ENCODE peak calls at places on chromosomes 11 and 22, in nine cellular contexts. One of them, this sample, is unnamed.
A peak's percentile ranks its signal among the peaks of the same experiment; 100 is the strongest.

GRCh38 chr11:36684840-36685800 is 87.1 kb upstream of the RAG2 start:
- DNase-seq in SK-N-SH: no peak
- DNase-seq in progenitor cell of endocrine pancreas: no peak
- DNase-seq in mucosa of descending colon: no peak
- DNase-seq in HFFc6: no peak
- DNase-seq in adrenal gland: no peak
- DNase-seq in type B pancreatic cell: no peak
- DNase-seq in cardiac fibroblast: no peak
- DNase-seq in GM10248: peak; percentile 13
- DNase-seq in this sample: no peak

GRCh38 chr11:67640021-67640757 is 626 bp upstream of the TBX10 start:
- DNase-seq in SK-N-SH: peak; percentile 87
- DNase-seq in progenitor cell of endocrine pancreas: no peak
- DNase-seq in mucosa of descending colon: peak; percentile 76
- DNase-seq in HFFc6: peak; percentile 28
- DNase-seq in adrenal gland: peak; percentile 83
- DNase-seq in type B pancreatic cell: peak; percentile 72
- DNase-seq in cardiac fibroblast: peak; percentile 60
- DNase-seq in GM10248: peak; percentile 80
- DNase-seq in this sample: peak; percentile 12

GRCh38 chr22:36022162-36022561 is 6.5 kb downstream of the RBFOX2 start:
- DNase-seq in SK-N-SH: no peak
- DNase-seq in progenitor cell of endocrine pancreas: no peak
- DNase-seq in mucosa of descending colon: no peak
- DNase-seq in HFFc6: peak; percentile 53
- DNase-seq in adrenal gland: no peak
- DNase-seq in type B pancreatic cell: no peak
- DNase-seq in cardiac fibroblast: peak; percentile 59
- DNase-seq in GM10248: no peak
- DNase-seq in this sample: no peak

GRCh38 chr11:65767406-65767805 is 13.4 kb downstream of the AP5B1 start:
- DNase-seq in SK-N-SH: no peak
- DNase-seq in progenitor cell of endocrine pancreas: no peak
- DNase-seq in mucosa of descending colon: no peak
- DNase-seq in HFFc6: no peak
- DNase-seq in adrenal gland: no peak
- DNase-seq in type B pancreatic cell: no peak
- DNase-seq in cardiac fibroblast: peak; percentile 37
- DNase-seq in GM10248: no peak
- DNase-seq in this sample: peak; percentile 42

GRCh38 chr11:32511926-32512325 is 71.7 kb upstream of the EIF3M start:
- DNase-seq in SK-N-SH: no peak
- DNase-seq in progenitor cell of endocrine pancreas: no peak
- DNase-seq in mucosa of descending colon: no peak
- DNase-seq in HFFc6: no peak
- DNase-seq in adrenal gland: no peak
- DNase-seq in type B pancreatic cell: no peak
- DNase-seq in cardiac fibroblast: peak; percentile 18
- DNase-seq in GM10248: no peak
- DNase-seq in this sample: no peak

GRCh38 chr11:117179048-117179999 is 781 bp downstream of the SIDT2 start:
- DNase-seq in SK-N-SH: no peak
- DNase-seq in progenitor cell of endocrine pancreas: no peak
- DNase-seq in mucosa of descending colon: peak; percentile 77
- DNase-seq in HFFc6: no peak
- DNase-seq in adrenal gland: peak; percentile 56
- DNase-seq in type B pancreatic cell: peak; percentile 74
- DNase-seq in cardiac fibroblast: peak; percentile 62
- DNase-seq in GM10248: peak; percentile 61
- DNase-seq in this sample: no peak

GRCh38 chr11:104078250-104078649 is 41.8 kb downstream of the DDI1 start:
- DNase-seq in SK-N-SH: no peak
- DNase-seq in progenitor cell of endocrine pancreas: no peak
- DNase-seq in mucosa of descending colon: no peak
- DNase-seq in HFFc6: no peak
- DNase-seq in adrenal gland: no peak
- DNase-seq in type B pancreatic cell: no peak
- DNase-seq in cardiac fibroblast: no peak
- DNase-seq in GM10248: no peak
- DNase-seq in this sample: no peak

GRCh38 chr11:88827018-88827676 is 238.6 kb downstream of the GRM5 start:
- DNase-seq in SK-N-SH: no peak
- DNase-seq in progenitor cell of endocrine pancreas: no peak
- DNase-seq in mucosa of descending colon: no peak
- DNase-seq in HFFc6: no peak
- DNase-seq in adrenal gland: no peak
- DNase-seq in type B pancreatic cell: no peak
- DNase-seq in cardiac fibroblast: no peak
- DNase-seq in GM10248: no peak
- DNase-seq in this sample: no peak

GRCh38 chr22:41369837-41370236 is 11.9 kb upstream of the TEF start:
- DNase-seq in SK-N-SH: no peak
- DNase-seq in progenitor cell of endocrine pancreas: no peak
- DNase-seq in mucosa of descending colon: no peak
- DNase-seq in HFFc6: no peak
- DNase-seq in adrenal gland: no peak
- DNase-seq in type B pancreatic cell: no peak
- DNase-seq in cardiac fibroblast: no peak
- DNase-seq in GM10248: no peak
- DNase-seq in this sample: no peak

GRCh38 chr11:29293825-29294224 is 723.0 kb downstream of the KCNA4 start:
- DNase-seq in SK-N-SH: no peak
- DNase-seq in progenitor cell of endocrine pancreas: no peak
- DNase-seq in mucosa of descending colon: no peak
- DNase-seq in HFFc6: peak; percentile 31
- DNase-seq in adrenal gland: no peak
- DNase-seq in type B pancreatic cell: no peak
- DNase-seq in cardiac fibroblast: peak; percentile 70
- DNase-seq in GM10248: peak; percentile 5
- DNase-seq in this sample: no peak

GRCh38 chr11:126647735-126648134 is 292.2 kb downstream of the ST3GAL4 start:
- DNase-seq in SK-N-SH: no peak
- DNase-seq in progenitor cell of endocrine pancreas: no peak
- DNase-seq in mucosa of descending colon: no peak
- DNase-seq in HFFc6: peak; percentile 85
- DNase-seq in adrenal gland: no peak
- DNase-seq in type B pancreatic cell: no peak
- DNase-seq in cardiac fibroblast: peak; percentile 42
- DNase-seq in GM10248: no peak
- DNase-seq in this sample: peak; percentile 41

GRCh38 chr11:114262681-114263509 is 33.3 kb upstream of the NNMT start:
- DNase-seq in SK-N-SH: peak; percentile 75
- DNase-seq in progenitor cell of endocrine pancreas: no peak
- DNase-seq in mucosa of descending colon: no peak
- DNase-seq in HFFc6: peak; percentile 36
- DNase-seq in adrenal gland: peak; percentile 68
- DNase-seq in type B pancreatic cell: no peak
- DNase-seq in cardiac fibroblast: peak; percentile 82
- DNase-seq in GM10248: no peak
- DNase-seq in this sample: peak; percentile 7

GRCh38 chr11:94599510-94599909 is 32.3 kb downstream of the PIWIL4 start:
- DNase-seq in SK-N-SH: no peak
- DNase-seq in progenitor cell of endocrine pancreas: no peak
- DNase-seq in mucosa of descending colon: no peak
- DNase-seq in HFFc6: no peak
- DNase-seq in adrenal gland: no peak
- DNase-seq in type B pancreatic cell: no peak
- DNase-seq in cardiac fibroblast: no peak
- DNase-seq in GM10248: no peak
- DNase-seq in this sample: no peak

GRCh38 chr11:116678887-116679286 is 93.9 kb downstream of the BUD13 start:
- DNase-seq in SK-N-SH: no peak
- DNase-seq in progenitor cell of endocrine pancreas: no peak
- DNase-seq in mucosa of descending colon: no peak
- DNase-seq in HFFc6: no peak
- DNase-seq in adrenal gland: no peak
- DNase-seq in type B pancreatic cell: no peak
- DNase-seq in cardiac fibroblast: no peak
- DNase-seq in GM10248: no peak
- DNase-seq in this sample: no peak

GRCh38 chr11:128508785-128509518 is 78.4 kb downstream of the ETS1 start:
- DNase-seq in SK-N-SH: no peak
- DNase-seq in progenitor cell of endocrine pancreas: no peak
- DNase-seq in mucosa of descending colon: no peak
- DNase-seq in HFFc6: peak; percentile 46
- DNase-seq in adrenal gland: no peak
- DNase-seq in type B pancreatic cell: no peak
- DNase-seq in cardiac fibroblast: no peak
- DNase-seq in GM10248: no peak
- DNase-seq in this sample: no peak

GRCh38 chr11:1138053-1138452 is 19.7 kb upstream of the MUC5AC start:
- DNase-seq in SK-N-SH: no peak
- DNase-seq in progenitor cell of endocrine pancreas: no peak
- DNase-seq in mucosa of descending colon: no peak
- DNase-seq in HFFc6: peak; percentile 77
- DNase-seq in adrenal gland: no peak
- DNase-seq in type B pancreatic cell: no peak
- DNase-seq in cardiac fibroblast: no peak
- DNase-seq in GM10248: no peak
- DNase-seq in this sample: no peak

GRCh38 chr11:68524681-68525080 is 64.1 kb downstream of the PPP6R3 start:
- DNase-seq in SK-N-SH: peak; percentile 21
- DNase-seq in progenitor cell of endocrine pancreas: no peak
- DNase-seq in mucosa of descending colon: no peak
- DNase-seq in HFFc6: no peak
- DNase-seq in adrenal gland: no peak
- DNase-seq in type B pancreatic cell: no peak
- DNase-seq in cardiac fibroblast: peak; percentile 22
- DNase-seq in GM10248: no peak
- DNase-seq in this sample: no peak

GRCh38 chr11:72300268-72300667 is 56.3 kb upstream of the PHOX2A start:
- DNase-seq in SK-N-SH: no peak
- DNase-seq in progenitor cell of endocrine pancreas: no peak
- DNase-seq in mucosa of descending colon: no peak
- DNase-seq in HFFc6: no peak
- DNase-seq in adrenal gland: no peak
- DNase-seq in type B pancreatic cell: no peak
- DNase-seq in cardiac fibroblast: no peak
- DNase-seq in GM10248: no peak
- DNase-seq in this sample: no peak

GRCh38 chr22:37971475-37972434 is 12.6 kb downstream of the SOX10 start:
- DNase-seq in SK-N-SH: no peak
- DNase-seq in progenitor cell of endocrine pancreas: no peak
- DNase-seq in mucosa of descending colon: no peak
- DNase-seq in HFFc6: no peak
- DNase-seq in adrenal gland: no peak
- DNase-seq in type B pancreatic cell: no peak
- DNase-seq in cardiac fibroblast: no peak
- DNase-seq in GM10248: no peak
- DNase-seq in this sample: no peak

GRCh38 chr11:34356130-34356529 is 1.7 kb downstream of the ABTB2 start:
- DNase-seq in SK-N-SH: no peak
- DNase-seq in progenitor cell of endocrine pancreas: no peak
- DNase-seq in mucosa of descending colon: no peak
- DNase-seq in HFFc6: no peak
- DNase-seq in adrenal gland: no peak
- DNase-seq in type B pancreatic cell: no peak
- DNase-seq in cardiac fibroblast: no peak
- DNase-seq in GM10248: no peak
- DNase-seq in this sample: no peak
- TF ChIP-seq CTCF in SK-N-SH: no peak
- TF ChIP-seq CTCF in progenitor cell of endocrine pancreas: no peak
- TF ChIP-seq CTCF in mucosa of descending colon: no peak
- TF ChIP-seq CTCF in HFFc6: no peak
- TF ChIP-seq CTCF in adrenal gland: no peak
- TF ChIP-seq CTCF in type B pancreatic cell: no peak
- TF ChIP-seq CTCF in cardiac fibroblast: no peak
- TF ChIP-seq CTCF in GM10248: no peak
- TF ChIP-seq CTCF in this sample: no peak

GRCh38 chr11:69943066-69943465 is 123.8 kb upstream of the FGF3 start:
- DNase-seq in SK-N-SH: no peak
- DNase-seq in progenitor cell of endocrine pancreas: no peak
- DNase-seq in mucosa of descending colon: peak; percentile 23
- DNase-seq in HFFc6: no peak
- DNase-seq in adrenal gland: no peak
- DNase-seq in type B pancreatic cell: no peak
- DNase-seq in cardiac fibroblast: no peak
- DNase-seq in GM10248: no peak
- DNase-seq in this sample: no peak
- TF ChIP-seq CTCF in SK-N-SH: peak; percentile 20
- TF ChIP-seq CTCF in progenitor cell of endocrine pancreas: peak; percentile 40
- TF ChIP-seq CTCF in mucosa of descending colon: no peak
- TF ChIP-seq CTCF in HFFc6: peak; percentile 41
- TF ChIP-seq CTCF in adrenal gland: no peak
- TF ChIP-seq CTCF in type B pancreatic cell: peak; percentile 21
- TF ChIP-seq CTCF in cardiac fibroblast: no peak
- TF ChIP-seq CTCF in GM10248: peak; percentile 23
- TF ChIP-seq CTCF in this sample: peak; percentile 19

DNA sequence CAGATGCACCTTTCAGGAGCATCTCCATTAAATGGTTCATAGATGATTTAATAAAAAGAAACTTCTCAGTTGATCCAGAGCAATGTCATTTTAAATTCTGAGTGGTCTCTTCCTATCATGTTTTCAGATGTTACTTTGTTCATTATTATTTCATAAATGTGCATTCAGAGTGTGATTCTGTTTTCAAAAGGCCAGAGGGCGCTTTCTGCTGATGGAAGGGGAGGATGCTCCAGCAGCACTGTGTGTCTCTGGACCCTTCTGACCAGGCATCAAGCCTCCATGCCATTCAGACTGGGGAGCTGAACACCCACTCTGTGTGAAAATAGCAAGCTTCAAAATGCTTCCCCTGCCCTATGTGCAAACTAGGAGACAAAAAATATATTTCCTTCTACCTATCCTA is 23.9 kb upstream of the CRTAM start:
- DNase-seq in SK-N-SH: peak; percentile 30
- DNase-seq in progenitor cell of endocrine pancreas: no peak
- DNase-seq in mucosa of descending colon: no peak
- DNase-seq in HFFc6: no peak
- DNase-seq in adrenal gland: no peak
- DNase-seq in type B pancreatic cell: no peak
- DNase-seq in cardiac fibroblast: no peak
- DNase-seq in GM10248: no peak
- DNase-seq in this sample: no peak
- TF ChIP-seq CTCF in SK-N-SH: peak; percentile 31
- TF ChIP-seq CTCF in progenitor cell of endocrine pancreas: peak; percentile 17
- TF ChIP-seq CTCF in mucosa of descending colon: no peak
- TF ChIP-seq CTCF in HFFc6: peak; percentile 35
- TF ChIP-seq CTCF in adrenal gland: no peak
- TF ChIP-seq CTCF in type B pancreatic cell: peak; percentile 30
- TF ChIP-seq CTCF in cardiac fibroblast: peak; percentile 15
- TF ChIP-seq CTCF in GM10248: peak; percentile 34
- TF ChIP-seq CTCF in this sample: no peak

DNA sequence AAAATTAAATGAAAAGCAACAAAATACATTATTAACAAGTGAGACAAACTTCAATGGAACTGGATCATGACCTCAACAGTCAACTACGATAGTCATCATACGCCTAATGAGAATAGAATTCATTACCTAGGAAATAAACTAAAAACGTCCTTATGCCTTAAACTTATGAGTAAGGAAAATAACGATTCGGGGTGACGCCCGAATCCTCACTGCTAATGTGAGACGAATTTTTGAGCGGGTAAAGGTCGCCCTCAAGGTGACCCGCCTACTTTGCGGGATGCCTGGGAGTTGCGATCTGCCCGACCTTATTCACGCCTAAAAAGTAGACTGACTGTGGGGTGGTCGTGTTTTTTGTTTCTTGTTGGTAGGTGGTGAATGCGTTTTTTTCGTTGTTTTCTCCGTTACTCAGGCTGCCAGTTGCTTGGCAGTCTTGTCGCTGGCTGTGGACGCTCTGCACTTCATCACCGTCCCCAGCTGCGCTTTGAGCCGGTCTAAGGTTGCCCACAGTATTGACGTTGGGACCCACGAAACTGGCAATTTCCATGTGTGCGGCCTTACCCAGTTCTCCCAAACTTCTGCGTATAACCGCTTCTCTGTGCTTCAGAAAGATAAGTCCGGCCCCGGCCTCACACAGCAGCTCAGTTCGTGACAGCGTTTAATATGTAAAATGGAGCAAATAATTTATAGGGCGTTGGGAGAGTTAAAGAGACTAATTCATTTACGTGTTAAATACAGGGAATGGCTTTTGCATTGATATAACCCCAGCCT is 593 bp upstream of the POLDIP3 start:
- DNase-seq in SK-N-SH: peak; percentile 79
- DNase-seq in progenitor cell of endocrine pancreas: peak; percentile 68
- DNase-seq in mucosa of descending colon: peak; percentile 91
- DNase-seq in HFFc6: peak; percentile 100
- DNase-seq in adrenal gland: peak; percentile 94
- DNase-seq in type B pancreatic cell: peak; percentile 87
- DNase-seq in cardiac fibroblast: peak; percentile 100
- DNase-seq in GM10248: peak; percentile 84
- DNase-seq in this sample: peak; percentile 96
- TF ChIP-seq CTCF in SK-N-SH: no peak
- TF ChIP-seq CTCF in progenitor cell of endocrine pancreas: no peak
- TF ChIP-seq CTCF in mucosa of descending colon: no peak
- TF ChIP-seq CTCF in HFFc6: no peak
- TF ChIP-seq CTCF in adrenal gland: no peak
- TF ChIP-seq CTCF in type B pancreatic cell: no peak
- TF ChIP-seq CTCF in cardiac fibroblast: no peak
- TF ChIP-seq CTCF in GM10248: no peak
- TF ChIP-seq CTCF in this sample: no peak